ENCODE peak calls at places on chromosomes 4 and X, in six cellular contexts. A is substantia nigra; D is fibroblast of lung; C is naive thymus-derived CD8-positive, alpha-beta T cell; J is GM23248; N is stimulated activated CD4-positive, alpha-beta T cell treated with anti-CD3 and anti-CD28 coated beads, Interleukin-15, amount 100 ng/mL, for 1 hour. E is an unnamed sample.
A peak's percentile ranks its signal among the peaks of the same experiment; 100 is the strongest.

GRCh38 chr4:98522603-98523395 is 135.6 kb downstream of the TSPAN5 start:
- DNase-seq in A (no peak), D (peak; percentile 85), C (no peak), J (peak; percentile 93), N (no peak), E (no peak)

GRCh38 chr4:53908661-53909078 is 155.7 kb downstream of the CHIC2 start:
- DNase-seq in A (peak; percentile 27), D (peak; percentile 95), C (no peak), J (peak; percentile 89), N (no peak), E (peak; percentile 13)

GRCh38 chr4:38141808-38142500 is 181.8 kb downstream of the PTTG2 start:
- DNase-seq in A (no peak), D (peak; percentile 61), C (no peak), J (peak; percentile 91), N (no peak), E (no peak)

GRCh38 chr4:7922466-7922865 is 17.2 kb downstream of the AFAP1 start:
- DNase-seq in A (no peak), D (no peak), C (no peak), J (no peak), N (no peak), E (no peak)

GRCh38 chrX:81377329-81377728 is 175.4 kb downstream of the SH3BGRL start:
- DNase-seq in A (no peak), D (peak; percentile 51), C (no peak), J (peak; percentile 37), N (no peak), E (no peak)

GRCh38 chr4:137693641-137694040 is 161.3 kb upstream of the PCDH18 start:
- DNase-seq in A (no peak), D (peak; percentile 59), C (no peak), J (peak; percentile 41), N (no peak), E (no peak)

GRCh38 chrX:97639526-97639925 is 755.8 kb downstream of the RPA4 start:
- DNase-seq in A (no peak), D (no peak), C (no peak), J (no peak), N (no peak), E (no peak)

GRCh38 chr4:44210750-44211149 is 237.9 kb downstream of the KCTD8 start:
- DNase-seq in A (no peak), D (no peak), C (no peak), J (no peak), N (no peak), E (no peak)

GRCh38 chrX:15619053-15619772 is 18.5 kb upstream of the ACE2 start:
- DNase-seq in A (no peak), D (no peak), C (no peak), J (peak; percentile 10), N (no peak), E (no peak)

GRCh38 chrX:31483336-31483735 is 411.5 kb upstream of the FTHL17 start:
- DNase-seq in A (no peak), D (peak; percentile 83), C (no peak), J (peak; percentile 62), N (no peak), E (no peak)

GRCh38 chr4:73485596-73485995 is 4.1 kb downstream of the AFM start:
- DNase-seq in A (no peak), D (no peak), C (no peak), J (no peak), N (no peak), E (no peak)

GRCh38 chr4:88759039-88759631 is 61.5 kb upstream of the NAP1L5 start:
- DNase-seq in A (no peak), D (peak; percentile 88), C (no peak), J (peak; percentile 45), N (no peak), E (peak; percentile 12)

GRCh38 chrX:110167952-110168451 is 149.9 kb downstream of the AMMECR1 start:
- DNase-seq in A (no peak), D (no peak), C (peak; percentile 10), J (peak; percentile 45), N (peak; percentile 12), E (peak; percentile 39)

GRCh38 chrX:134673123-134673522 is 14.9 kb upstream of the PLAC1 start:
- DNase-seq in A (no peak), D (no peak), C (no peak), J (no peak), N (no peak), E (no peak)

GRCh38 chr4:16642897-16643296 is 255.5 kb downstream of the LDB2 start:
- DNase-seq in A (no peak), D (peak; percentile 30), C (no peak), J (no peak), N (no peak), E (no peak)

GRCh38 chrX:97096385-97096784 is 212.7 kb downstream of the RPA4 start:
- DNase-seq in A (no peak), D (no peak), C (no peak), J (no peak), N (no peak), E (no peak)

GRCh38 chr4:146957252-146957651 is 11.6 kb upstream of the TTC29 start:
- DNase-seq in A (no peak), D (no peak), C (no peak), J (peak; percentile 90), N (no peak), E (no peak)

GRCh38 chr4:128386761-128387599 is 99.4 kb upstream of the PGRMC2 start:
- DNase-seq in A (peak; percentile 85), D (peak; percentile 99), C (no peak), J (peak; percentile 98), N (no peak), E (peak; percentile 80)

GRCh38 chrX:1455948-1456280 is 3.2 kb upstream of the ASMTL start:
- DNase-seq in A (no peak), D (no peak), C (no peak), J (no peak), N (no peak), E (no peak)

GRCh38 chrX:103464071-103464773 is 55.1 kb downstream of the RAB40A start:
- DNase-seq in A (peak; percentile 1), D (peak; percentile 66), C (no peak), J (peak; percentile 47), N (no peak), E (peak; percentile 15)

GRCh38 chr4:95428216-95429085 is 120.3 kb downstream of the UNC5C start:
- DNase-seq in A (no peak), D (peak; percentile 9), C (no peak), J (peak; percentile 1), N (no peak), E (no peak)

GRCh38 chr4:78552398-78553396 is 1.1 kb downstream of the ANXA3 start:
- DNase-seq in A (no peak), D (no peak), C (no peak), J (no peak), N (no peak), E (no peak)

E was measured in posterior cingulate gyrus.